ENCODE peak calls at places on chromosome 6, in nine cellular contexts. L, B, G, N, P, H, S, R and F are unnamed samples.

GRCh38 chr6:89032599-89032998 is 48.0 kb upstream of the PNRC1 start:
- DNase-seq in P (no peak), H (no peak), R (no peak), G (no peak), N (no peak), S (no peak), L (no peak), B (no peak), F (no peak)

GRCh38 chr6:105215506-105215905 is 35.7 kb upstream of the POPDC3 start:
- DNase-seq in R (no peak), S (no peak), L (no peak), G (no peak), P (no peak), N (no peak), B (no peak), H (no peak), F (no peak)

GRCh38 chr6:74404366-74404765 is 708.4 kb downstream of the CD109 start:
- DNase-seq in B (no peak), S (no peak), N (no peak), R (no peak), G (no peak), P (no peak), H (no peak), L (no peak), F (no peak)

GRCh38 chr6:112563368-112563767 is 216.2 kb downstream of the RFPL4B start:
- DNase-seq in L (no peak), G (no peak), N (no peak), S (no peak), H (no peak), P (peak; percentile 19), R (no peak), B (no peak), F (no peak)

GRCh38 chr6:124203106-124203811 is 399.6 kb downstream of the NKAIN2 start:
- DNase-seq in S (no peak), N (no peak), P (peak; percentile 44), B (no peak), H (no peak), R (no peak), L (no peak), G (no peak), F (no peak)

GRCh38 chr6:112305795-112306194 is 41.3 kb upstream of the RFPL4B start:
- DNase-seq in B (no peak), L (no peak), H (no peak), S (no peak), R (no peak), G (no peak), N (no peak), P (no peak), F (no peak)

GRCh38 chr6:47292944-47293343 is 16.8 kb downstream of the TNFRSF21 start:
- DNase-seq in S (no peak), N (no peak), B (no peak), G (no peak), R (no peak), L (no peak), H (no peak), P (no peak), F (no peak)

GRCh38 chr6:34025112-34025807 is 120.6 kb downstream of the GRM4 start:
- DNase-seq in R (no peak), S (no peak), B (no peak), N (no peak), H (no peak), G (no peak), L (no peak), P (no peak), F (no peak)

GRCh38 chr6:158488065-158488464 is 71.8 kb upstream of the TMEM181 start:
- DNase-seq in S (no peak), G (no peak), H (no peak), P (peak; percentile 93), R (no peak), B (no peak), L (peak; percentile 72), N (no peak), F (no peak)

GRCh38 chr6:117548797-117549301 is 53.5 kb downstream of the GOPC start:
- DNase-seq in S (no peak), G (no peak), L (no peak), R (no peak), P (peak; percentile 48), H (peak; percentile 24), N (no peak), B (no peak), F (no peak)

GRCh38 chr6:5695260-5696245 is 311.2 kb downstream of the NRN1 start:
- DNase-seq in N (no peak), G (no peak), B (no peak), L (no peak), S (no peak), P (peak; percentile 50), H (no peak), R (no peak), F (no peak)

GRCh38 chr6:39452746-39453145 is 130.2 kb upstream of the KCNK16 start:
- DNase-seq in L (no peak), S (no peak), N (no peak), H (no peak), B (no peak), R (no peak), P (no peak), G (no peak), F (no peak)

GRCh38 chr6:164911873-164912580 is 397.4 kb downstream of the C6orf118 start:
- DNase-seq in R (no peak), B (no peak), N (no peak), L (no peak), P (no peak), G (no peak), H (no peak), S (no peak), F (no peak)

GRCh38 chr6:148472495-148473105 is 130.0 kb downstream of the SASH1 start:
- DNase-seq in B (no peak), P (no peak), G (no peak), N (no peak), R (no peak), S (no peak), H (no peak), L (no peak), F (no peak)

GRCh38 chr6:134003542-134003951 is 48.9 kb downstream of the SLC2A12 start:
- DNase-seq in S (no peak), B (no peak), L (no peak), G (no peak), P (no peak), H (no peak), R (no peak), N (no peak), F (no peak)

GRCh38 chr6:138109042-138109997 is 2.1 kb upstream of the PERP start:
- DNase-seq in R (no peak), B (peak; percentile 85), L (peak; percentile 89), N (peak; percentile 33), P (no peak), S (no peak), H (peak; percentile 50), G (peak; percentile 68), F (peak; percentile 85)

GRCh38 chr6:132482595-132482994 is 30.3 kb downstream of the STX7 start:
- DNase-seq in R (no peak), S (no peak), L (no peak), N (no peak), H (no peak), B (no peak), P (no peak), G (no peak), F (no peak)

GRCh38 chr6:150566486-150566885 is 33.2 kb upstream of the PLEKHG1 start:
- DNase-seq in N (no peak), S (no peak), L (no peak), P (no peak), G (no peak), R (no peak), H (no peak), B (no peak), F (no peak)

GRCh38 chr6:167122041-167122826 is 662 bp upstream of the CCR6 start:
- DNase-seq in H (no peak), S (no peak), R (no peak), G (no peak), B (no peak), P (no peak), L (no peak), N (no peak), F (no peak)

GRCh38 chr6:42989923-42990322 is 5.6 kb downstream of the PPP2R5D start:
- DNase-seq in S (no peak), H (no peak), R (no peak), L (no peak), G (no peak), P (no peak), B (no peak), N (no peak), F (no peak)

GRCh38 chr6:20236899-20237600 is 24.8 kb upstream of the MBOAT1 start:
- DNase-seq in L (no peak), B (no peak), H (no peak), G (no peak), R (no peak), S (no peak), N (no peak), P (no peak), F (no peak)

GRCh38 chr6:93393554-93394074 is 25.7 kb downstream of the EPHA7 start:
- DNase-seq in R (no peak), H (no peak), G (no peak), B (no peak), L (no peak), P (no peak), N (no peak), S (no peak), F (no peak)

GRCh38 chr6:16690244-16691142 is 70.8 kb downstream of the ATXN1 start:
- DNase-seq in P (no peak), S (no peak), G (no peak), B (no peak), N (no peak), H (no peak), L (no peak), R (no peak), F (no peak)

GRCh38 chr6:53065266-53066058 is at the start of gene FBXO9:
- DNase-seq in L (peak; percentile 88), H (no peak), G (peak; percentile 68), N (peak; percentile 54), P (no peak), R (peak; percentile 93), S (peak; percentile 61), B (peak; percentile 87), F (peak; percentile 51)

GRCh38 chr6:106913676-106914280 is 60.8 kb downstream of the CD24 start:
- DNase-seq in N (no peak), L (no peak), G (no peak), S (no peak), B (no peak), R (no peak), P (no peak), H (no peak), F (no peak)

GRCh38 chr6:92647630-92648029 is 771.7 kb downstream of the EPHA7 start:
- DNase-seq in R (no peak), P (peak; percentile 12), L (no peak), H (no peak), S (no peak), N (no peak), B (no peak), G (no peak), F (no peak)

GRCh38 chr6:53412316-53412715 is 63.6 kb upstream of the ELOVL5 start:
- DNase-seq in P (no peak), G (no peak), S (no peak), B (no peak), N (no peak), R (no peak), H (no peak), L (no peak), F (no peak)

GRCh38 chr6:56852249-56852606 is 102.7 kb upstream of the BEND6 start:
- DNase-seq in P (no peak), B (no peak), R (no peak), H (no peak), G (no peak), L (no peak), S (no peak), N (no peak), F (no peak)

GRCh38 chr6:149473080-149474052 is 11.4 kb downstream of the ZC3H12D start:
- DNase-seq in L (no peak), N (no peak), H (no peak), B (no peak), S (no peak), P (no peak), R (no peak), G (no peak), F (peak; percentile 44)

GRCh38 chr6:92681401-92681800 is 738.0 kb downstream of the EPHA7 start:
- DNase-seq in B (no peak), N (no peak), G (no peak), R (no peak), H (no peak), S (no peak), L (no peak), P (no peak), F (no peak)

GRCh38 chr6:63713332-63713731 is 77.7 kb downstream of the PHF3 start:
- DNase-seq in G (no peak), R (no peak), S (no peak), B (no peak), P (no peak), L (no peak), N (no peak), H (no peak), F (no peak)